ENCODE peak calls at places on chromosomes 2 and 18, in seven cellular contexts. J is uterus, R is GM06990, U is astrocyte of the spinal cord, S is pancreas, A is skeletal muscle cell, C is OCI-LY7. P is an unnamed sample.

GRCh38 chr2:14623241-14623640 is 9.3 kb upstream of the LRATD1 start:
- DNase-seq in J (no peak), R (no peak), U (no peak), S (no peak), A (no peak), C (no peak), P (no peak)

GRCh38 chr18:58784601-58785137 is 80.0 kb upstream of the ZNF532 start:
- DNase-seq in J (peak; percentile 16), R (no peak), U (no peak), S (no peak), A (no peak), C (no peak), P (no peak)

GRCh38 chr2:223786943-223787342 is 50.4 kb downstream of the AP1S3 start:
- DNase-seq in J (no peak), R (no peak), U (no peak), S (no peak), A (no peak), C (peak; percentile 58), P (no peak)

GRCh38 chr2:104658149-104658839 is 195.6 kb upstream of the POU3F3 start:
- DNase-seq in J (no peak), R (no peak), U (no peak), S (no peak), A (no peak), C (peak; percentile 2), P (peak; percentile 24)

GRCh38 chr2:102101844-102102635 is 40.5 kb upstream of the IL1R1 start:
- DNase-seq in J (no peak), R (no peak), U (no peak), S (no peak), A (no peak), C (no peak), P (no peak)

GRCh38 chr2:61111708-61112107 is 46.0 kb downstream of the SANBR start:
- DNase-seq in J (no peak), R (no peak), U (no peak), S (no peak), A (no peak), C (no peak), P (no peak)

GRCh38 chr2:30039101-30039500 is 107.7 kb upstream of the YPEL5 start:
- DNase-seq in J (no peak), R (no peak), U (no peak), S (no peak), A (no peak), C (no peak), P (no peak)

GRCh38 chr2:64630752-64631151 is 23.0 kb downstream of the SERTAD2 start:
- DNase-seq in J (no peak), R (no peak), U (no peak), S (no peak), A (no peak), C (no peak), P (no peak)

GRCh38 chr2:111054791-111055627 is 65.7 kb upstream of the BCL2L11 start:
- DNase-seq in J (no peak), R (peak; percentile 43), U (no peak), S (no peak), A (no peak), C (peak; percentile 40), P (no peak)

GRCh38 chr2:3033315-3033714 is 344.3 kb downstream of the EIPR1 start:
- DNase-seq in J (no peak), R (no peak), U (no peak), S (no peak), A (no peak), C (no peak), P (no peak)

GRCh38 chr2:61640406-61640805 is 102.2 kb upstream of the XPO1 start:
- DNase-seq in J (no peak), R (no peak), U (no peak), S (no peak), A (no peak), C (no peak), P (no peak)

GRCh38 chr2:231900486-231900942 is 25.7 kb downstream of the NPPC start:
- DNase-seq in J (peak; percentile 23), R (peak; percentile 71), U (peak; percentile 58), S (peak; percentile 98), A (peak; percentile 2), C (peak; percentile 71), P (no peak)

GRCh38 chr2:30372836-30373235 is 74.2 kb upstream of the LCLAT1 start:
- DNase-seq in J (no peak), R (no peak), U (no peak), S (no peak), A (no peak), C (no peak), P (no peak)

GRCh38 chr18:74342416-74343043 is 26.9 kb downstream of the C18orf63 start:
- DNase-seq in J (no peak), R (no peak), U (peak; percentile 76), S (no peak), A (peak; percentile 27), C (peak; percentile 19), P (peak; percentile 52)

GRCh38 chr2:206204710-206205109 is 45.0 kb downstream of the EEF1B2 start:
- DNase-seq in J (no peak), R (no peak), U (no peak), S (no peak), A (no peak), C (no peak), P (peak; percentile 63)

GRCh38 chr2:30486655-30487054 is 39.6 kb downstream of the LCLAT1 start:
- DNase-seq in J (no peak), R (no peak), U (no peak), S (no peak), A (no peak), C (no peak), P (no peak)

GRCh38 chr2:207133862-207134519 is 31.8 kb downstream of the KLF7 start:
- DNase-seq in J (peak; percentile 88), R (no peak), U (peak; percentile 93), S (no peak), A (peak; percentile 98), C (no peak), P (no peak)

GRCh38 chr2:132720393-132720792 is 50.4 kb upstream of the LYPD1 start:
- DNase-seq in J (no peak), R (no peak), U (no peak), S (no peak), A (no peak), C (no peak), P (no peak)

GRCh38 chr2:18476484-18476883 is 84.0 kb downstream of the RDH14 start:
- DNase-seq in J (no peak), R (no peak), U (no peak), S (no peak), A (no peak), C (no peak), P (no peak)
- H3K4me3 ChIP-seq in J (no peak overlapping the region), R (no peak overlapping the region), U (no peak overlapping the region), S (no peak overlapping the region), A (no peak overlapping the region), C (no peak overlapping the region), P (no peak overlapping the region)

GRCh38 chr2:174039551-174040416 is 74.6 kb upstream of the SP3 start:
- DNase-seq in J (peak; percentile 89), R (peak; percentile 81), U (peak; percentile 95), S (peak; percentile 86), A (peak; percentile 86), C (peak; percentile 92), P (peak; percentile 79)
- H3K4me3 ChIP-seq in J (no peak overlapping the region), R (peak overlapping the region; percentile 0), U (no peak overlapping the region), S (no peak overlapping the region), A (no peak overlapping the region), C (peak overlapping the region; percentile 38), P (no peak overlapping the region)

GRCh38 chr2:209368924-209369323 is 54.9 kb upstream of the MAP2 start:
- DNase-seq in J (no peak), R (no peak), U (peak; percentile 97), S (peak; percentile 65), A (peak; percentile 71), C (no peak), P (no peak)
- H3K4me3 ChIP-seq in J (no peak overlapping the region), R (no peak overlapping the region), U (no peak overlapping the region), S (no peak overlapping the region), A (no peak overlapping the region), C (no peak overlapping the region), P (no peak overlapping the region)

GRCh38 chr2:201158111-201158929 is 24.6 kb upstream of the CASP10 start:
- DNase-seq in J (no peak), R (peak; percentile 59), U (peak; percentile 80), S (no peak), A (peak; percentile 37), C (peak; percentile 83), P (peak; percentile 78)
- H3K4me3 ChIP-seq in J (no peak overlapping the region), R (no peak overlapping the region), U (no peak overlapping the region), S (no peak overlapping the region), A (no peak overlapping the region), C (peak overlapping the region; percentile 24), P (no peak overlapping the region)

GRCh38 chr2:8412586-8412985 is 269.3 kb upstream of the ID2 start:
- DNase-seq in J (peak; percentile 70), R (no peak), U (no peak), S (no peak), A (peak; percentile 28), C (no peak), P (no peak)
- H3K4me3 ChIP-seq in J (no peak overlapping the region), R (no peak overlapping the region), U (no peak overlapping the region), S (no peak overlapping the region), A (no peak overlapping the region), C (no peak overlapping the region), P (no peak overlapping the region)

DNA sequence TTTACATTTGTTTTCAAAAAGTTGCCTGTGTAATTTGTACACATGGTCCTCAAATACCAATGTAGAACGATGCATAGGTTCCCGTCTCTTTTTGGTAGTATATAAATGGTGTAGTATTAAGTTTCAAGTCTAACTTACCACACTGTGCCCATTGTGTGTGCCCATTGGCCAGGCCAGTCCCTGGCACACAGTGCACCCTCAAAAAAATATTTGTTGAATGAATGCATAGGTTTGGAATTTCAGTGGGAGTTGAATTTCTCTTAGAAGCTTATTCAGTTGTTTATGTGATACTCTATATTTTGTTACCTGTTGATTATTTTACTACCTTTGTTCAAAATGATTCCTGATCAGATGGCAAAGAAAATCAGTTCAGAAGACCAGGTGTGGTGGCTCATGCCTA is 30.1 kb downstream of the IDH1 start:
- DNase-seq in J (no peak), R (no peak), U (no peak), S (no peak), A (no peak), C (no peak), P (no peak)
- H3K4me3 ChIP-seq in J (no peak overlapping the region), R (no peak overlapping the region), U (no peak overlapping the region), S (no peak overlapping the region), A (no peak overlapping the region), C (no peak overlapping the region), P (no peak overlapping the region)

GRCh38 chr18:45772081-45772480 is 48.1 kb downstream of the SLC14A1 start:
- DNase-seq in J (no peak), R (no peak), U (no peak), S (no peak), A (no peak), C (no peak), P (no peak)
- H3K4me3 ChIP-seq in J (no peak overlapping the region), R (no peak overlapping the region), U (no peak overlapping the region), S (no peak overlapping the region), A (no peak overlapping the region), C (no peak overlapping the region), P (no peak overlapping the region)